ENCODE peak calls at places on chromosomes 16 and 17, in nine cellular contexts. A, J, T, L, H, C, M, X and Z are unnamed samples.

GRCh38 chr17:32191306-32191705 is 49.0 kb downstream of the RHOT1 start:
- DNase-seq in A (no peak), J (peak), T (no peak), L (no peak), H (no peak), C (no peak), M (no peak), X (peak), Z (no peak)

GRCh38 chr16:24381470-24382118 is 125.5 kb downstream of the CACNG3 start:
- DNase-seq in A (no peak), J (no peak), T (no peak), L (no peak), H (no peak), C (no peak), M (no peak), X (no peak), Z (no peak)

GRCh38 chr16:55091213-55091870 is 160.7 kb downstream of the IRX5 start:
- DNase-seq in A (no peak), J (no peak), T (no peak), L (no peak), H (no peak), C (no peak), M (no peak), X (no peak), Z (no peak)

GRCh38 chr17:18043491-18043890 is 4.3 kb downstream of the GID4 start:
- DNase-seq in A (no peak), J (peak), T (no peak), L (no peak), H (peak), C (no peak), M (no peak), X (peak), Z (no peak)

GRCh38 chr16:70705056-70705455 is 19.2 kb upstream of the MTSS2 start:
- DNase-seq in A (no peak), J (no peak), T (no peak), L (no peak), H (no peak), C (no peak), M (no peak), X (peak), Z (no peak)

GRCh38 chr17:81436294-81436849 is 41.1 kb downstream of the BAHCC1 start:
- DNase-seq in A (no peak), J (no peak), T (no peak), L (no peak), H (no peak), C (no peak), M (no peak), X (no peak), Z (no peak)

GRCh38 chr16:68779891-68780290 is 42.8 kb downstream of the CDH1 start:
- DNase-seq in A (no peak), J (no peak), T (no peak), L (no peak), H (no peak), C (no peak), M (no peak), X (no peak), Z (no peak)

GRCh38 chr17:58335061-58335731 is 6.6 kb upstream of the TSPOAP1 start:
- DNase-seq in A (peak), J (no peak), T (no peak), L (no peak), H (no peak), C (no peak), M (no peak), X (no peak), Z (no peak)

GRCh38 chr17:82648761-82649474 is 674 bp upstream of the WDR45B start:
- DNase-seq in A (peak), J (no peak), T (peak), L (no peak), H (peak), C (no peak), M (peak), X (peak), Z (peak)

GRCh38 chr17:35345926-35346771 is 27.3 kb downstream of the SLFN11 start:
- DNase-seq in A (peak), J (peak), T (peak), L (peak), H (peak), C (no peak), M (no peak), X (peak), Z (peak)